ENCODE peak calls at places on chromosome 16, in eight cellular contexts. L is A549, F is stomach, J is lung, G is esophagus squamous epithelium, Q is left ventricle myocardium inferior, I is HepG2, D is Peyer's patch. R is an unnamed sample.

GRCh38 chr16:74092336-74092735 is 204.3 kb upstream of the PSMD7 start:
- DNase-seq in L (no peak), F (no peak), J (no peak), G (no peak), Q (no peak), I (no peak), D (no peak), R (no peak)

GRCh38 chr16:58187092-58187491 is 10.8 kb downstream of the CSNK2A2 start:
- DNase-seq in L (no peak), F (no peak), J (no peak), G (no peak), Q (no peak), I (no peak), D (no peak), R (no peak)

GRCh38 chr16:53629151-53629550 is 74.5 kb downstream of the RPGRIP1L start:
- DNase-seq in L (no peak), F (no peak), J (no peak), G (no peak), Q (no peak), I (no peak), D (no peak), R (no peak)

GRCh38 chr16:6153901-6154300 is 1056.3 kb upstream of the EEF2KMT start:
- DNase-seq in L (no peak), F (no peak), J (no peak), G (no peak), Q (no peak), I (no peak), D (no peak), R (no peak)

GRCh38 chr16:87713469-87714229 is 52.1 kb downstream of the KLHDC4 start:
- DNase-seq in L (no peak), F (no peak), J (no peak), G (no peak), Q (no peak), I (no peak), D (no peak), R (no peak)

GRCh38 chr16:47732806-47733150 is 271.6 kb downstream of the PHKB start:
- DNase-seq in L (peak; percentile 11), F (no peak), J (no peak), G (no peak), Q (no peak), I (no peak), D (no peak), R (no peak)

GRCh38 chr16:12236491-12237030 is 260.0 kb downstream of the SNX29 start:
- DNase-seq in L (no peak), F (no peak), J (no peak), G (no peak), Q (no peak), I (no peak), D (no peak), R (peak; percentile 62)

GRCh38 chr16:65125871-65126270 is 4.0 kb upstream of the CDH11 start:
- DNase-seq in L (no peak), F (no peak), J (no peak), G (no peak), Q (no peak), I (no peak), D (no peak), R (no peak)

GRCh38 chr16:2472885-2473284 is 1.8 kb downstream of the NTN3 start:
- DNase-seq in L (no peak), F (no peak), J (no peak), G (no peak), Q (no peak), I (no peak), D (no peak), R (no peak)

GRCh38 chr16:11914210-11914758 is 1.5 kb downstream of the GSPT1 start:
- DNase-seq in L (no peak), F (no peak), J (no peak), G (no peak), Q (no peak), I (no peak), D (no peak), R (no peak)

GRCh38 chr16:75433732-75434413 is 570 bp upstream of the CFDP1 start:
- DNase-seq in L (peak; percentile 69), F (peak; percentile 71), J (peak; percentile 74), G (no peak), Q (no peak), I (peak; percentile 93), D (peak; percentile 69), R (peak; percentile 75)

GRCh38 chr16:30651124-30652004 is 604 bp downstream of the PRR14 start:
- DNase-seq in L (peak; percentile 81), F (peak; percentile 76), J (peak; percentile 60), G (no peak), Q (peak; percentile 74), I (peak; percentile 52), D (peak; percentile 84), R (peak; percentile 67)

GRCh38 chr16:30652005-30652296 is 1.2 kb downstream of the PRR14 start:
- DNase-seq in L (no peak), F (no peak), J (no peak), G (no peak), Q (no peak), I (no peak), D (no peak), R (no peak)

GRCh38 chr16:30649725-30650368 is 913 bp upstream of the PRR14 start:
- DNase-seq in L (no peak), F (no peak), J (no peak), G (no peak), Q (no peak), I (no peak), D (no peak), R (no peak)

GRCh38 chr16:30652718-30653117 is 2.0 kb downstream of the PRR14 start:
- DNase-seq in L (no peak), F (no peak), J (no peak), G (no peak), Q (no peak), I (no peak), D (no peak), R (no peak)

DNA sequence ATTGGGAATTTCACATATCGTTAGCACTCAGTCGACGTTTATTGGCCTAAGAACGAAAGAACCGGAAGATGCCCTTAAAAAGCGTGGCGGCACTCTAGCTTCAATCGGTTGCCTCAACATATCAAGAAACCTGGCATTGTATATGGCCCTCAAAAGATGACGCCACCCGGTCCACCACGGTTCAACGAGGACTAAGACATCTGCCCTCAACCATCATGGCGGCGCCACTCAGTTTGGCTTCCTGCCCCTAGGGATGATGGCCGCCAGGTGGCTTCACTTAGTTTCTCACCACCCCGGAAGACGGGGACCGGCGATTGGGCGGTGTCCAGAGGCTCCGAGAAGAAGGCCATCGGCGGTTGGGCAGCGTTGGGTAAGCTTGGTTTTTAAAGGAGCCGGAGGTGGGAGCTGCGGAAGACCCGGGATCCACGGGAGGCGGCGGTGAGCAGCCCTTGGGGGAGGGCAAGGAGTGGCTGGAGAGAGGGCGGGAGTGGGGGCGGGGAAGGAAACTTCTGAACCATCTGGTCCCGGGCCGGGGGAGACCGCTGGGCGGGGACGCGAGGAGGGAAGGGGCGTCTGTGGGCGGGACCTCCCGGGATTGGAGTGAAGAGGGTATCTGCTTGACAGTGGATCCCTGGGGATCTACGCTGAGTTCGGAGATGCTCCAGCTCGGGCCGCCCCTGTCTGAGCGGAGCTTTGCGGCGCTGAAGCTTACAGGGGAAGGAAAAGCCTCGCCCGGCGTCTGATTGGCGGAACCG is at the start of gene PRR14:
- DNase-seq in L (peak; percentile 92), F (peak; percentile 100), J (peak; percentile 100), G (peak; percentile 95), Q (peak; percentile 100), I (peak; percentile 99), D (peak; percentile 100), R (peak; percentile 100)
- TF ChIP-seq CTCF in L (no peak), F (peak; percentile 52), J (peak; percentile 50), G (peak; percentile 72), Q (peak; percentile 44), I (peak; percentile 49), D (peak; percentile 27), R (peak; percentile 28)

DNA sequence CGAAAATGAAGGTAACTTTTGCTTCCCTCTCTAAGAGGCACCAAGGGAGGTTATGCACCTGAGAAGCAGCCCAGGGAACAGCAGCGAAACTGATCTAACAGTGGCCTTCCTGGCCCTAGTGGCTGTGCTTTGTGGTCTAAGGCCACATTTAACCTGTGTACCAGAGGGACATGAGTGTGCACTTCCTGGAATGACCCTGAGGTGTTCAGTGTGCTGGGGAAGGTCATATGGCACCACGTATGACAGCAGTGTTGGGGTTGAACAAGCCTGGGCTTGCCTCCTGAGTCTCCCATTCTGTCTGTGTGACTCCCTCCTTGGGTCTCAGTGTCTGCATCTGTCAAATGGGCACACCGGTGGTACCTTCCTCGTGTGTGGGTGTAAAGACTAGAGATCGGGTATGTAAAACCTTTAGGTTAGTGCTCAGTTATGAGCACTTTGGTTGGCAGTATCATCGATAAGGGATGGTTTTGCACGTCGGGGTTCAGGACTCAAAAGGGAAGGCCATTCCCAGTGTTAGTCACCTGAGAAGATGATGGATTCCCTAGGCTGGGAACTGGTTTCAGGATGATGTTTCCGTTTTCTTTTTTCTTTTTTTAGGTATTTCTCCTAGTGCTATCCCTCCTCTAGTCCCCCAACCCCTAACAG is 31.9 kb downstream of the PLCG2 start:
- DNase-seq in L (no peak), F (no peak), J (no peak), G (no peak), Q (no peak), I (no peak), D (no peak), R (no peak)
- H3K4me1 ChIP-seq in L (peaks cover 4% of the 10 kb centered on the region), F (peaks cover 6% of the 10 kb centered on the region), J (peaks cover 5% of the 10 kb centered on the region), G (no peaks in the 10 kb centered on the region), Q (no peaks in the 10 kb centered on the region), I (peaks cover 11% of the 10 kb centered on the region), D (peaks cover 3% of the 10 kb centered on the region), R (no peaks in the 10 kb centered on the region)

DNA sequence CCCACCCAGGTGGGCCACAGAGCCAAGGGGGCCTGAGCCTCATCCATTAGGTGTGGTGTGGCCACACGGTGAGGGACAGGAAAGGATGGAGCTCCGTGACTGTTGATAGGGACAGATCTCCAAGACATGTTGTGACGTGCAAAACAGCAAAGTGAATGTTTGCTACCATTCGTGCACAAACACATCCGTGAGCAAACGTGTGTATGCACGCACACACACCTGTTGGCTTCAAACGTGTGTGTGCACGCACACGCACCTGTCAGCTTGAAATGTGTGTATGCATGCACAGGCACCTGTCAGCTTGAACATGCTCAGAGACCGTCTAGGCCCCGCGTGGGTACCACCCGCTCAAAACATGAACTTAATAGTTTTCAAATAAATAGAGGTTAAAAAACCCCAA is 46.6 kb downstream of the ZDHHC7 start:
- DNase-seq in L (no peak), F (no peak), J (no peak), G (no peak), Q (no peak), I (no peak), D (no peak), R (no peak)
- TF ChIP-seq CTCF in L (no peak), F (no peak), J (no peak), G (no peak), Q (no peak), I (no peak), D (no peak), R (no peak)

GRCh38 chr16:57150682-57151330 is 35.0 kb downstream of the PSME3IP1 start:
- DNase-seq in L (no peak), F (peak; percentile 18), J (no peak), G (no peak), Q (no peak), I (no peak), D (no peak), R (peak; percentile 85)

GRCh38 chr16:57147381-57148191 is 38.3 kb downstream of the PSME3IP1 start:
- DNase-seq in L (no peak), F (no peak), J (no peak), G (no peak), Q (no peak), I (no peak), D (no peak), R (peak; percentile 70)

GRCh38 chr16:57149391-57149790 is 36.4 kb downstream of the PSME3IP1 start:
- DNase-seq in L (no peak), F (no peak), J (no peak), G (no peak), Q (no peak), I (no peak), D (no peak), R (no peak)

GRCh38 chr16:57146735-57147134 is 39.1 kb downstream of the PSME3IP1 start:
- DNase-seq in L (peak; percentile 62), F (no peak), J (no peak), G (no peak), Q (no peak), I (peak; percentile 28), D (no peak), R (no peak)

GRCh38 chr16:57148481-57148880 is 37.4 kb downstream of the PSME3IP1 start:
- DNase-seq in L (no peak), F (no peak), J (no peak), G (no peak), Q (no peak), I (no peak), D (no peak), R (no peak)
- H3K4me1 ChIP-seq in L (no peaks in the 10 kb centered on the region), F (peaks cover 35% of the 10 kb centered on the region), J (peaks cover 45% of the 10 kb centered on the region), G (peaks cover 20% of the 10 kb centered on the region), Q (peaks cover 89% of the 10 kb centered on the region), I (peaks cover 26% of the 10 kb centered on the region), D (peaks cover 3% of the 10 kb centered on the region), R (peaks cover 36% of the 10 kb centered on the region)